ENCODE peak calls at places on chromosome 22, in four cellular contexts. One of them, this sample, is unnamed.

GRCh38 chr22:28799125-28799833 is 1.1 kb downstream of the XBP1 start:
- DNase-seq in HepG2: peak; percentile 70
- DNase-seq in K562: peak; percentile 17
- DNase-seq in WTC11: no peak
- DNase-seq in this sample: peak; percentile 37

GRCh38 chr22:35506259-35506570 is 34.4 kb upstream of the RASD2 start:
- DNase-seq in WTC11: no peak
- DNase-seq in K562: no peak
- DNase-seq in HepG2: peak; percentile 76
- DNase-seq in this sample: no peak

GRCh38 chr22:36457688-36458450 is 23.6 kb downstream of the TXN2 start:
- DNase-seq in WTC11: no peak
- DNase-seq in K562: no peak
- DNase-seq in HepG2: no peak
- DNase-seq in this sample: no peak

GRCh38 chr22:46050916-46051614 is 74.1 kb upstream of the WNT7B start:
- DNase-seq in WTC11: peak; percentile 1
- DNase-seq in HepG2: no peak
- DNase-seq in K562: no peak
- DNase-seq in this sample: no peak

GRCh38 chr22:48426466-48427380 is 1401.0 kb downstream of the BRD1 start:
- DNase-seq in WTC11: no peak
- DNase-seq in K562: no peak
- DNase-seq in HepG2: no peak
- DNase-seq in this sample: no peak

GRCh38 chr22:23478175-23478574 is 101.9 kb downstream of the IGLL1 start:
- DNase-seq in HepG2: no peak
- DNase-seq in K562: peak; percentile 10
- DNase-seq in WTC11: no peak
- DNase-seq in this sample: no peak

GRCh38 chr22:46113110-46113909 is 37.0 kb upstream of the PPARA start:
- DNase-seq in K562: no peak
- DNase-seq in WTC11: no peak
- DNase-seq in HepG2: no peak
- DNase-seq in this sample: no peak

GRCh38 chr22:36235585-36235984 is 3.7 kb downstream of the APOL2 start:
- DNase-seq in WTC11: no peak
- DNase-seq in HepG2: no peak
- DNase-seq in K562: no peak
- DNase-seq in this sample: no peak

GRCh38 chr22:47884200-47884599 is 1121.8 kb downstream of the TBC1D22A start:
- DNase-seq in K562: no peak
- DNase-seq in WTC11: no peak
- DNase-seq in HepG2: no peak
- DNase-seq in this sample: no peak

GRCh38 chr22:30290679-30291333 is 1.5 kb upstream of the CASTOR1 start:
- DNase-seq in HepG2: peak; percentile 63
- DNase-seq in WTC11: no peak
- DNase-seq in K562: no peak
- DNase-seq in this sample: no peak

GRCh38 chr22:37021710-37022482 is 2.4 kb downstream of the MPST start:
- DNase-seq in K562: peak; percentile 59
- DNase-seq in WTC11: peak; percentile 69
- DNase-seq in HepG2: no peak
- DNase-seq in this sample: peak; percentile 59

GRCh38 chr22:17820879-17821439 is 46.7 kb upstream of the BID start:
- DNase-seq in HepG2: no peak
- DNase-seq in K562: peak; percentile 40
- DNase-seq in WTC11: no peak
- DNase-seq in this sample: no peak

GRCh38 chr22:45832959-45833580 is 143.9 kb downstream of the WNT7B start:
- DNase-seq in K562: no peak
- DNase-seq in HepG2: no peak
- DNase-seq in WTC11: no peak
- DNase-seq in this sample: no peak

GRCh38 chr22:40592352-40593113 is 44.0 kb downstream of the MRTFA start:
- DNase-seq in WTC11: no peak
- DNase-seq in HepG2: no peak
- DNase-seq in K562: no peak
- DNase-seq in this sample: no peak

GRCh38 chr22:44892243-44892642 is 117.6 kb downstream of the PHF21B start:
- DNase-seq in HepG2: no peak
- DNase-seq in K562: no peak
- DNase-seq in WTC11: no peak
- DNase-seq in this sample: no peak

GRCh38 chr22:19723990-19724827 is 870 bp downstream of the GP1BB start:
- DNase-seq in HepG2: peak; percentile 44
- DNase-seq in K562: peak; percentile 95
- DNase-seq in WTC11: peak; percentile 76
- DNase-seq in this sample: peak; percentile 92

DNA sequence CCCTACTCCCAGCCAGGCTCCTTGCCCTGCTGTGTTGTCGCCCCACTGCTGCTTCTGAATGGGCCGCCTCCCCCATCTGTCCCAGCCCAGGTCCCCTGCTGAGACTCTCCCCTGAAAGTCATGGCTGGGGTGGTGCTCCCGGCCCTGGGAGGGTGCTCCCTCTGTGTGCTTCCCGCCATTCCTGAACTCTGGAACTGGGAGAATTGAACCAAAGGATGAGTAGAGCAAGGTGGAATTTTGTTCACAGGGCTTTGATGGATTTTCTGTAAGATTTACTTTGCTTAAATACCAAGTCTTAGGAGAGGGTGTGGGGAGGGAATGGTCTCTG is 402 bp downstream of the APOBEC3G start:
- DNase-seq in K562: peak; percentile 30
- DNase-seq in WTC11: no peak
- DNase-seq in HepG2: no peak
- DNase-seq in this sample: no peak
- TF ChIP-seq SP1 in K562: no peak
- TF ChIP-seq SP1 in WTC11: no peak
- TF ChIP-seq SP1 in HepG2: no peak
- TF ChIP-seq SP1 in this sample: no peak

DNA sequence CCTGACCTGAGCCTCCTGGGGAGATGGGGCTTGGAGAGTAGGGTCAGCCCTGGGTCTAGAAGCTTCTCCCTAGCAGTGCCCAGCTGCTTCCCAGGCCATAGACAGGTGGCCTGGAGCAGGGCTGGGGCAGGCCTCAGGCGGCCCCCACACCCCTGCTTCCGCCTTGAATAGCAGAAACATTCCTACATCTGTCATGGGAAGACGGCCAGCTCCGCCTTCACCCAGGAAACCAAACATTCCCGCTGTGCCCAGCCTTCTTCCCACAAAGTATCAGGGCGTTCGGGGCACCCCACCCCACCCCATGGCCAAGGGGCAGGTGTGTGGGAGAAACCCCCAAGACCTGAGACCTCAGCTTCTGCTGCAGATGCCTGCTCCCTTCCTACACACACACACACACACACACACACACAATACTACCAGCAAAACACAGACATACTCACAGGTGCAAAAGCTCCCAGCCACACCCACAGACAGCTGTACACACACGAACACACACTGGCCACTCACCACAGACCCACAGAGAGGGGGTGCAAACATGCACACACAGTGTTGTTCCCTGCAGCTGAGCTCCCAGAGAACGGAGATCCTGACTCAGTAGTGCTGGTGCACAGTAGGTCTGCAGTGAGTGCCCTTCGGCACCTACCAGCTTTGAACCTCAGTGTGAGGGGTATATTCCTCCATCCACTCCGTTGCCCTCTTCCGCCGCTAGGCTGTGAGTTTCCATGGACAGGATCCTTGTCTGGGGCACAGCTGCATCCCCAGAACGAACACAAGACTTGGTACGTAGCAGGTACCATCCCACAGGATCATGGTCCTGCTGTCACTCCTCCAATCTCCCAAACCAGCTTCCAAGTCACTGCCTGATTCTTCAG is 37.4 kb downstream of the PDGFB start:
- DNase-seq in HepG2: no peak
- DNase-seq in K562: peak; percentile 2
- DNase-seq in WTC11: no peak
- DNase-seq in this sample: no peak
- TF ChIP-seq ELF4 in HepG2: no peak
- TF ChIP-seq ELF4 in K562: no peak
- TF ChIP-seq ELF4 in WTC11: no peak
- TF ChIP-seq ELF4 in this sample: no peak

DNA sequence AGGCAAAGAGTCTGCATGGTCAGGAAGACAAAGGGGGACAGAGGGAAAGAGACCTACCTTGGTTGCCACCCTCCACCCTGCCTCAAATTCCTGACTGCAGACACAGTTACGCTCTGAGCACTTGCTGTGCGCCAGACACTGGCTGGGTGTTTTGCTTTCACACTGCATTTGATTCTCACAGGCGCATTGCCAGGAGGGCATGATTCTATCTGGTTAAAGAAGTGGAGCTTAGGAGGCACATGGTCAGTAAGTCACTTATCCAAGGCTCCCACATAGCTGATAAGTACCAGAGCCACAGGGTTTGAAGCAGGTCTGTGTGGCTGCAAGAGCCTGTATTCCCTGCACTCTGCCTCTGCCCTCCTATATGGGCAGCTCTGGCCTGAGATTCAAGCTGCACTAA is 103.9 kb downstream of the TIMP3 start:
- DNase-seq in K562: no peak
- DNase-seq in WTC11: no peak
- DNase-seq in HepG2: no peak
- DNase-seq in this sample: no peak
- TF ChIP-seq SP1 in K562: no peak
- TF ChIP-seq SP1 in WTC11: no peak
- TF ChIP-seq SP1 in HepG2: no peak
- TF ChIP-seq SP1 in this sample: no peak

GRCh38 chr22:26905076-26905475 is 247.7 kb downstream of the MIAT start:
- DNase-seq in K562: no peak
- DNase-seq in HepG2: no peak
- DNase-seq in WTC11: no peak
- DNase-seq in this sample: no peak

GRCh38 chr22:26901228-26901816 is 243.9 kb downstream of the MIAT start:
- DNase-seq in HepG2: no peak
- DNase-seq in K562: no peak
- DNase-seq in WTC11: peak; percentile 42
- DNase-seq in this sample: no peak

GRCh38 chr22:26902401-26903029 is 245.1 kb downstream of the MIAT start:
- DNase-seq in HepG2: no peak
- DNase-seq in K562: no peak
- DNase-seq in WTC11: no peak
- DNase-seq in this sample: no peak

GRCh38 chr22:26904483-26904882 is 247.1 kb downstream of the MIAT start:
- DNase-seq in WTC11: no peak
- DNase-seq in K562: no peak
- DNase-seq in HepG2: no peak
- DNase-seq in this sample: no peak

DNA sequence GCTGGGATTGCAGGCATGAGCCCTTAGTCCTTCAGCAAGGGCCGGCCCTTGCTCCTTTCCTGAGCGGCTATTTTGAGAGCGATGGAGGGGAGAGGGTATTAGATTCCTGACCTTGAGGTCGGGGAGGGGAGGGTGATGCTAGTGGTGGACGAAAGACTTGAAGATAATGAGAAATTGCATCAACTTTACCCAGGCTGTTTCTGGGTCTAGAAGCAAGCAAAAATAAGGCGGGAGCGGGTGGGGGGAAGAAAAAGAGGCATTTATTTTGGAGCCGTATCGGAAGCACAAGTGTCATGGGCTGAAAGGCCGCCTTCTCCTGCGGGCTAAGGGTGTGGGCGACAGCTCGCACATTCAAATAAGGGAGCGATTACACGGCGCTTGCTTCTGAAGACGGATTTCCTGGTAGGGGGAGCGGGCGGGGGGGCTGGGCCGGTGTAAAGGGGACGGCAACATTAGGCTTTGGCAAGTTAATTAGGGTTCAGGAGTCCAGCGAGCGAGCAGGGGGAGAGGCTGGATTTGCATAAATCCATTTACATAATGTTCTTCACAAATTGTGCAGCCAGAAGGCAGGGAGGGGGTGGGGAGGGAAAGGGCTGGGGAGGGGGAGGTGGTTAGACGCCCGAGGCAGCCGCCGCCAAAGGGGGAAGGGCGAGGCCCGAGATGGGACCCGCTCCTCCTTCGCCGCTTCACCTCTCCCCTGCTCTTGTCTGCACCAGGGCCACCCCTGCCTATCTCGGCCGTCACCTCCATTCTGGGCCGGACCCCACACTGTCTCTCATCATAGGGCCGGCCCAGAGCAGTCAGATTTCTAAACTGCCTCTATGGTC is 245.9 kb downstream of the MIAT start:
- DNase-seq in HepG2: no peak
- DNase-seq in WTC11: peak; percentile 57
- DNase-seq in K562: no peak
- DNase-seq in this sample: no peak
- TF ChIP-seq ELF4 in HepG2: no peak
- TF ChIP-seq ELF4 in WTC11: no peak
- TF ChIP-seq ELF4 in K562: no peak
- TF ChIP-seq ELF4 in this sample: no peak

GRCh38 chr22:42389137-42389536 is 43.1 kb downstream of the NFAM1 start:
- DNase-seq in K562: no peak
- DNase-seq in HepG2: no peak
- DNase-seq in WTC11: no peak
- DNase-seq in this sample: no peak
- TF ChIP-seq SP1 in K562: no peak
- TF ChIP-seq SP1 in HepG2: no peak
- TF ChIP-seq SP1 in WTC11: no peak
- TF ChIP-seq SP1 in this sample: no peak

This sample was measured in HEK293T.